ENCODE peak calls at places on chromosomes 1 and 21, in five cellular contexts. M, N, C, Z and I are unnamed samples.

GRCh38 chr1:20361805-20362381 is 71.2 kb downstream of the VWA5B1 start:
- DNase-seq in N (peak), M (peak), Z (peak), C (peak), I (no peak)

GRCh38 chr21:35100351-35100771 is 51.3 kb upstream of the RUNX1 start:
- DNase-seq in C (no peak), Z (no peak), M (no peak), N (no peak), I (no peak)

GRCh38 chr1:19643602-19644419 is at the start of gene NBL1:
- DNase-seq in Z (peak), M (no peak), N (no peak), C (peak), I (peak)

GRCh38 chr1:212752256-212752933 is 39.2 kb downstream of the NSL1 start:
- DNase-seq in Z (no peak), N (no peak), C (no peak), M (no peak), I (no peak)

GRCh38 chr1:22741118-22741517 is 30.5 kb downstream of the EPHB2 start:
- DNase-seq in M (no peak), Z (no peak), N (no peak), C (no peak), I (no peak)

GRCh38 chr1:108749081-108749480 is 2.6 kb downstream of the STXBP3 start:
- DNase-seq in C (no peak), M (no peak), N (no peak), Z (no peak), I (no peak)

GRCh38 chr1:67213948-67214347 is 47.7 kb downstream of the IL23R start:
- DNase-seq in C (no peak), N (no peak), Z (no peak), M (no peak), I (no peak)

GRCh38 chr1:50705041-50705440 is 255.0 kb downstream of the FAF1 start:
- DNase-seq in Z (no peak), N (no peak), C (no peak), M (no peak), I (no peak)

GRCh38 chr1:110464340-110464739 is 13.4 kb downstream of the PROK1 start:
- DNase-seq in Z (peak), N (no peak), M (no peak), C (peak), I (no peak)

GRCh38 chr1:53946252-53947171 is at the start of gene LRRC42:
- DNase-seq in C (peak), M (no peak), Z (peak), N (no peak), I (no peak)

GRCh38 chr1:66207484-66207883 is 326.5 kb upstream of the SGIP1 start:
- DNase-seq in M (no peak), N (no peak), C (peak), Z (no peak), I (no peak)

GRCh38 chr1:20008391-20008841 is 29.0 kb upstream of the PLA2G2A start:
- DNase-seq in N (no peak), Z (peak), M (no peak), C (no peak), I (no peak)

GRCh38 chr1:161885759-161886158 is 119.6 kb downstream of the ATF6 start:
- DNase-seq in M (no peak), N (no peak), C (no peak), Z (no peak), I (no peak)

GRCh38 chr1:115364044-115364775 is 26.2 kb upstream of the NGF start:
- DNase-seq in M (no peak), Z (no peak), C (no peak), N (no peak), I (no peak)

GRCh38 chr21:29091032-29091431 is 17.6 kb upstream of the CCT8 start:
- DNase-seq in M (no peak), C (peak), Z (no peak), N (no peak), I (no peak)

GRCh38 chr1:66371233-66372005 is 162.5 kb upstream of the SGIP1 start:
- DNase-seq in C (no peak), Z (peak), N (no peak), M (peak), I (peak)

GRCh38 chr1:56584910-56585528 is 5.7 kb upstream of the PLPP3 start:
- DNase-seq in M (peak), C (peak), Z (peak), N (peak), I (no peak)

GRCh38 chr1:161739865-161740566 is 9.6 kb upstream of the DUSP12 start:
- DNase-seq in C (no peak), M (no peak), Z (no peak), N (no peak), I (no peak)

GRCh38 chr1:19814244-19814661 is 830 bp downstream of the RNF186 start:
- DNase-seq in N (no peak), Z (peak), M (no peak), C (no peak), I (no peak)

GRCh38 chr1:43704838-43705237 is 2.5 kb upstream of the ST3GAL3 start:
- DNase-seq in N (no peak), C (no peak), M (no peak), Z (peak), I (no peak)

GRCh38 chr1:217275617-217276398 is 355.1 kb downstream of the GPATCH2 start:
- DNase-seq in N (no peak), C (no peak), Z (no peak), M (no peak), I (no peak)

GRCh38 chr1:86765073-86765472 is 60.7 kb downstream of the SH3GLB1 start:
- DNase-seq in N (no peak), Z (no peak), C (no peak), M (no peak), I (no peak)